ENCODE peak calls at places on chromosomes 6 and 20, in nine cellular contexts. One of them, this sample, is unnamed.

GRCh38 chr20:59939879-59940128 is 301 bp downstream of the PPP1R3D start:
- DNase-seq in chondrocyte: peak; percentile 90
- DNase-seq in glutamatergic neuron: peak; percentile 44
- DNase-seq in heart right ventricle: peak; percentile 58
- DNase-seq in fibroblast of the aortic adventitia: no peak
- DNase-seq in neural crest cell: no peak
- DNase-seq in HFFc6: no peak
- DNase-seq in epithelial cell of esophagus: no peak
- DNase-seq in MM.1S: no peak
- DNase-seq in this sample: peak; percentile 43

GRCh38 chr6:5302995-5303622 is 41.8 kb downstream of the FARS2 start:
- DNase-seq in chondrocyte: no peak
- DNase-seq in glutamatergic neuron: no peak
- DNase-seq in heart right ventricle: peak; percentile 22
- DNase-seq in fibroblast of the aortic adventitia: no peak
- DNase-seq in neural crest cell: no peak
- DNase-seq in HFFc6: no peak
- DNase-seq in epithelial cell of esophagus: peak; percentile 85
- DNase-seq in MM.1S: peak; percentile 80
- DNase-seq in this sample: peak; percentile 77

GRCh38 chr6:45024610-45025009 is 303.5 kb upstream of the RUNX2 start:
- DNase-seq in chondrocyte: no peak
- DNase-seq in glutamatergic neuron: no peak
- DNase-seq in heart right ventricle: no peak
- DNase-seq in fibroblast of the aortic adventitia: no peak
- DNase-seq in neural crest cell: no peak
- DNase-seq in HFFc6: no peak
- DNase-seq in epithelial cell of esophagus: no peak
- DNase-seq in MM.1S: no peak
- DNase-seq in this sample: no peak

GRCh38 chr6:84546427-84546914 is 217.9 kb downstream of the TBX18 start:
- DNase-seq in chondrocyte: no peak
- DNase-seq in glutamatergic neuron: peak; percentile 40
- DNase-seq in heart right ventricle: no peak
- DNase-seq in fibroblast of the aortic adventitia: peak; percentile 49
- DNase-seq in neural crest cell: no peak
- DNase-seq in HFFc6: peak; percentile 18
- DNase-seq in epithelial cell of esophagus: peak; percentile 7
- DNase-seq in MM.1S: no peak
- DNase-seq in this sample: no peak

GRCh38 chr6:138520463-138520862 is 21.2 kb upstream of the NHSL1 start:
- DNase-seq in chondrocyte: no peak
- DNase-seq in glutamatergic neuron: no peak
- DNase-seq in heart right ventricle: no peak
- DNase-seq in fibroblast of the aortic adventitia: peak; percentile 64
- DNase-seq in neural crest cell: no peak
- DNase-seq in HFFc6: peak; percentile 52
- DNase-seq in epithelial cell of esophagus: peak; percentile 37
- DNase-seq in MM.1S: peak; percentile 29
- DNase-seq in this sample: peak; percentile 16

GRCh38 chr6:159008656-159009288 is 8.8 kb upstream of the RSPH3 start:
- DNase-seq in chondrocyte: no peak
- DNase-seq in glutamatergic neuron: no peak
- DNase-seq in heart right ventricle: no peak
- DNase-seq in fibroblast of the aortic adventitia: peak; percentile 47
- DNase-seq in neural crest cell: no peak
- DNase-seq in HFFc6: peak; percentile 27
- DNase-seq in epithelial cell of esophagus: peak; percentile 68
- DNase-seq in MM.1S: peak; percentile 60
- DNase-seq in this sample: peak; percentile 61

GRCh38 chr6:7172605-7173185 is 64.9 kb downstream of the RREB1 start:
- DNase-seq in chondrocyte: no peak
- DNase-seq in glutamatergic neuron: no peak
- DNase-seq in heart right ventricle: no peak
- DNase-seq in fibroblast of the aortic adventitia: peak; percentile 79
- DNase-seq in neural crest cell: no peak
- DNase-seq in HFFc6: peak; percentile 14
- DNase-seq in epithelial cell of esophagus: peak; percentile 17
- DNase-seq in MM.1S: no peak
- DNase-seq in this sample: no peak

GRCh38 chr6:156994215-156995076 is 217.3 kb downstream of the ARID1B start:
- DNase-seq in chondrocyte: no peak
- DNase-seq in glutamatergic neuron: no peak
- DNase-seq in heart right ventricle: no peak
- DNase-seq in fibroblast of the aortic adventitia: no peak
- DNase-seq in neural crest cell: no peak
- DNase-seq in HFFc6: no peak
- DNase-seq in epithelial cell of esophagus: no peak
- DNase-seq in MM.1S: no peak
- DNase-seq in this sample: no peak

GRCh38 chr6:11921017-11921438 is 91.1 kb upstream of the HIVEP1 start:
- DNase-seq in chondrocyte: no peak
- DNase-seq in glutamatergic neuron: no peak
- DNase-seq in heart right ventricle: peak; percentile 40
- DNase-seq in fibroblast of the aortic adventitia: peak; percentile 93
- DNase-seq in neural crest cell: no peak
- DNase-seq in HFFc6: peak; percentile 94
- DNase-seq in epithelial cell of esophagus: peak; percentile 93
- DNase-seq in MM.1S: no peak
- DNase-seq in this sample: no peak

GRCh38 chr6:127198549-127198948 is 68.1 kb upstream of the RNF146 start:
- DNase-seq in chondrocyte: no peak
- DNase-seq in glutamatergic neuron: no peak
- DNase-seq in heart right ventricle: no peak
- DNase-seq in fibroblast of the aortic adventitia: peak; percentile 56
- DNase-seq in neural crest cell: no peak
- DNase-seq in HFFc6: no peak
- DNase-seq in epithelial cell of esophagus: peak; percentile 8
- DNase-seq in MM.1S: no peak
- DNase-seq in this sample: no peak

GRCh38 chr6:90156861-90157260 is 139.8 kb downstream of the BACH2 start:
- DNase-seq in chondrocyte: no peak
- DNase-seq in glutamatergic neuron: no peak
- DNase-seq in heart right ventricle: no peak
- DNase-seq in fibroblast of the aortic adventitia: no peak
- DNase-seq in neural crest cell: no peak
- DNase-seq in HFFc6: no peak
- DNase-seq in epithelial cell of esophagus: peak; percentile 92
- DNase-seq in MM.1S: no peak
- DNase-seq in this sample: no peak

GRCh38 chr6:70717038-70717801 is 49.5 kb downstream of the SMAP1 start:
- DNase-seq in chondrocyte: no peak
- DNase-seq in glutamatergic neuron: no peak
- DNase-seq in heart right ventricle: no peak
- DNase-seq in fibroblast of the aortic adventitia: no peak
- DNase-seq in neural crest cell: no peak
- DNase-seq in HFFc6: no peak
- DNase-seq in epithelial cell of esophagus: no peak
- DNase-seq in MM.1S: no peak
- DNase-seq in this sample: no peak

GRCh38 chr6:32954983-32955802 is 2.3 kb upstream of the HLA-DMA start:
- DNase-seq in chondrocyte: no peak
- DNase-seq in glutamatergic neuron: no peak
- DNase-seq in heart right ventricle: no peak
- DNase-seq in fibroblast of the aortic adventitia: no peak
- DNase-seq in neural crest cell: no peak
- DNase-seq in HFFc6: no peak
- DNase-seq in epithelial cell of esophagus: peak; percentile 54
- DNase-seq in MM.1S: peak; percentile 59
- DNase-seq in this sample: no peak
- TF ChIP-seq CTCF in chondrocyte: peak; percentile 60
- TF ChIP-seq CTCF in glutamatergic neuron: no peak
- TF ChIP-seq CTCF in heart right ventricle: peak; percentile 44
- TF ChIP-seq CTCF in fibroblast of the aortic adventitia: peak; percentile 36
- TF ChIP-seq CTCF in neural crest cell: peak; percentile 42
- TF ChIP-seq CTCF in HFFc6: peak; percentile 66
- TF ChIP-seq CTCF in epithelial cell of esophagus: peak; percentile 49
- TF ChIP-seq CTCF in MM.1S: peak; percentile 75
- TF ChIP-seq CTCF in this sample: peak; percentile 60

GRCh38 chr6:121851056-121851455 is 415.6 kb downstream of the GJA1 start:
- DNase-seq in chondrocyte: no peak
- DNase-seq in glutamatergic neuron: no peak
- DNase-seq in heart right ventricle: no peak
- DNase-seq in fibroblast of the aortic adventitia: peak; percentile 53
- DNase-seq in neural crest cell: peak; percentile 26
- DNase-seq in HFFc6: no peak
- DNase-seq in epithelial cell of esophagus: no peak
- DNase-seq in MM.1S: no peak
- DNase-seq in this sample: no peak

GRCh38 chr6:121847806-121848522 is 412.5 kb downstream of the GJA1 start:
- DNase-seq in chondrocyte: no peak
- DNase-seq in glutamatergic neuron: no peak
- DNase-seq in heart right ventricle: no peak
- DNase-seq in fibroblast of the aortic adventitia: no peak
- DNase-seq in neural crest cell: no peak
- DNase-seq in HFFc6: no peak
- DNase-seq in epithelial cell of esophagus: no peak
- DNase-seq in MM.1S: no peak
- DNase-seq in this sample: no peak

GRCh38 chr6:121848523-121849255 is 413.2 kb downstream of the GJA1 start:
- DNase-seq in chondrocyte: no peak
- DNase-seq in glutamatergic neuron: no peak
- DNase-seq in heart right ventricle: no peak
- DNase-seq in fibroblast of the aortic adventitia: no peak
- DNase-seq in neural crest cell: no peak
- DNase-seq in HFFc6: no peak
- DNase-seq in epithelial cell of esophagus: no peak
- DNase-seq in MM.1S: no peak
- DNase-seq in this sample: no peak

GRCh38 chr6:121844898-121845297 is 409.5 kb downstream of the GJA1 start:
- DNase-seq in chondrocyte: no peak
- DNase-seq in glutamatergic neuron: no peak
- DNase-seq in heart right ventricle: no peak
- DNase-seq in fibroblast of the aortic adventitia: no peak
- DNase-seq in neural crest cell: no peak
- DNase-seq in HFFc6: no peak
- DNase-seq in epithelial cell of esophagus: no peak
- DNase-seq in MM.1S: no peak
- DNase-seq in this sample: no peak

GRCh38 chr6:121849477-121849876 is 414.0 kb downstream of the GJA1 start:
- DNase-seq in chondrocyte: no peak
- DNase-seq in glutamatergic neuron: peak; percentile 64
- DNase-seq in heart right ventricle: no peak
- DNase-seq in fibroblast of the aortic adventitia: peak; percentile 87
- DNase-seq in neural crest cell: peak; percentile 50
- DNase-seq in HFFc6: peak; percentile 55
- DNase-seq in epithelial cell of esophagus: peak; percentile 71
- DNase-seq in MM.1S: peak; percentile 74
- DNase-seq in this sample: peak; percentile 42
- TF ChIP-seq CTCF in chondrocyte: peak; percentile 83
- TF ChIP-seq CTCF in glutamatergic neuron: peak; percentile 80
- TF ChIP-seq CTCF in heart right ventricle: peak; percentile 74
- TF ChIP-seq CTCF in fibroblast of the aortic adventitia: peak; percentile 82
- TF ChIP-seq CTCF in neural crest cell: peak; percentile 67
- TF ChIP-seq CTCF in HFFc6: peak; percentile 91
- TF ChIP-seq CTCF in epithelial cell of esophagus: peak; percentile 77
- TF ChIP-seq CTCF in MM.1S: peak; percentile 75
- TF ChIP-seq CTCF in this sample: peak; percentile 75

GRCh38 chr6:95819461-95819860 is 196.3 kb upstream of the FUT9 start:
- DNase-seq in chondrocyte: no peak
- DNase-seq in glutamatergic neuron: no peak
- DNase-seq in heart right ventricle: no peak
- DNase-seq in fibroblast of the aortic adventitia: no peak
- DNase-seq in neural crest cell: no peak
- DNase-seq in HFFc6: no peak
- DNase-seq in epithelial cell of esophagus: no peak
- DNase-seq in MM.1S: no peak
- DNase-seq in this sample: no peak

GRCh38 chr6:95815389-95816056 is 200.3 kb upstream of the FUT9 start:
- DNase-seq in chondrocyte: no peak
- DNase-seq in glutamatergic neuron: no peak
- DNase-seq in heart right ventricle: no peak
- DNase-seq in fibroblast of the aortic adventitia: no peak
- DNase-seq in neural crest cell: no peak
- DNase-seq in HFFc6: no peak
- DNase-seq in epithelial cell of esophagus: no peak
- DNase-seq in MM.1S: no peak
- DNase-seq in this sample: no peak

GRCh38 chr6:95819939-95820338 is 195.8 kb upstream of the FUT9 start:
- DNase-seq in chondrocyte: no peak
- DNase-seq in glutamatergic neuron: no peak
- DNase-seq in heart right ventricle: no peak
- DNase-seq in fibroblast of the aortic adventitia: no peak
- DNase-seq in neural crest cell: no peak
- DNase-seq in HFFc6: no peak
- DNase-seq in epithelial cell of esophagus: no peak
- DNase-seq in MM.1S: no peak
- DNase-seq in this sample: no peak
- TF ChIP-seq CTCF in chondrocyte: peak; percentile 25
- TF ChIP-seq CTCF in glutamatergic neuron: no peak
- TF ChIP-seq CTCF in heart right ventricle: no peak
- TF ChIP-seq CTCF in fibroblast of the aortic adventitia: no peak
- TF ChIP-seq CTCF in neural crest cell: peak; percentile 22
- TF ChIP-seq CTCF in HFFc6: no peak
- TF ChIP-seq CTCF in epithelial cell of esophagus: peak; percentile 20
- TF ChIP-seq CTCF in MM.1S: no peak
- TF ChIP-seq CTCF in this sample: peak; percentile 5

GRCh38 chr6:1798965-1799325 is 189.2 kb downstream of the FOXC1 start:
- DNase-seq in chondrocyte: no peak
- DNase-seq in glutamatergic neuron: no peak
- DNase-seq in heart right ventricle: no peak
- DNase-seq in fibroblast of the aortic adventitia: no peak
- DNase-seq in neural crest cell: no peak
- DNase-seq in HFFc6: no peak
- DNase-seq in epithelial cell of esophagus: no peak
- DNase-seq in MM.1S: no peak
- DNase-seq in this sample: no peak

GRCh38 chr6:1798303-1798964 is 188.7 kb downstream of the FOXC1 start:
- DNase-seq in chondrocyte: no peak
- DNase-seq in glutamatergic neuron: no peak
- DNase-seq in heart right ventricle: no peak
- DNase-seq in fibroblast of the aortic adventitia: peak; percentile 33
- DNase-seq in neural crest cell: no peak
- DNase-seq in HFFc6: no peak
- DNase-seq in epithelial cell of esophagus: peak; percentile 53
- DNase-seq in MM.1S: no peak
- DNase-seq in this sample: no peak

GRCh38 chr6:1796706-1797529 is 187.2 kb downstream of the FOXC1 start:
- DNase-seq in chondrocyte: no peak
- DNase-seq in glutamatergic neuron: no peak
- DNase-seq in heart right ventricle: no peak
- DNase-seq in fibroblast of the aortic adventitia: no peak
- DNase-seq in neural crest cell: no peak
- DNase-seq in HFFc6: peak; percentile 9
- DNase-seq in epithelial cell of esophagus: no peak
- DNase-seq in MM.1S: peak; percentile 92
- DNase-seq in this sample: peak; percentile 50

GRCh38 chr6:1795923-1796322 is 186.2 kb downstream of the FOXC1 start:
- DNase-seq in chondrocyte: no peak
- DNase-seq in glutamatergic neuron: no peak
- DNase-seq in heart right ventricle: no peak
- DNase-seq in fibroblast of the aortic adventitia: no peak
- DNase-seq in neural crest cell: no peak
- DNase-seq in HFFc6: no peak
- DNase-seq in epithelial cell of esophagus: no peak
- DNase-seq in MM.1S: no peak
- DNase-seq in this sample: no peak

DNA sequence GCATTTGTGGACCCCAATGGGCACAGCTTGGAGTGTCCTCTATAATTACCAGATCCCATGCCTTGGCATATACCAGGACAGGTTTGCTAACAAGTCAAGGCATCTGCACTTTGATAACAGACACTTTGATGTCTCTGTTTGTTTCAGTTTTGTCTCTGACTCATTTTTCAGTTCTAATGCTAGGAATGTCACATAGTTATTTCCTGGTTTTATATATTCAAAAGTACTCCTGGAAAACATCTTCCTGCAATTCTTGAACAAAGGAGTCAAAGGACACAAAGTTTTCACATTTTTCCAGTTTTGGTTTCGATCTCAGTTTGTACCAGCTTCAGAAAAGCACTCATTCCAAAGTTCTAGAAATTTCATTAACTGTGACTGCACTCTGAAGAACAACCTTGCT is 188.1 kb downstream of the FOXC1 start:
- DNase-seq in chondrocyte: no peak
- DNase-seq in glutamatergic neuron: no peak
- DNase-seq in heart right ventricle: no peak
- DNase-seq in fibroblast of the aortic adventitia: peak; percentile 61
- DNase-seq in neural crest cell: no peak
- DNase-seq in HFFc6: peak; percentile 29
- DNase-seq in epithelial cell of esophagus: peak; percentile 51
- DNase-seq in MM.1S: peak; percentile 8
- DNase-seq in this sample: no peak
- TF ChIP-seq CTCF in chondrocyte: no peak
- TF ChIP-seq CTCF in glutamatergic neuron: no peak
- TF ChIP-seq CTCF in heart right ventricle: no peak
- TF ChIP-seq CTCF in fibroblast of the aortic adventitia: no peak
- TF ChIP-seq CTCF in neural crest cell: no peak
- TF ChIP-seq CTCF in HFFc6: no peak
- TF ChIP-seq CTCF in epithelial cell of esophagus: no peak
- TF ChIP-seq CTCF in MM.1S: no peak
- TF ChIP-seq CTCF in this sample: no peak

This sample was measured in GM10248.